ENCODE peak calls at places on chromosomes 11 and 22, in eight cellular contexts. C, D, Y, H, F, U, M and X are unnamed samples.

GRCh38 chr22:37641251-37641949 is 1.9 kb downstream of the SH3BP1 start:
- DNase-seq in M (no peak), F (no peak), D (no peak), C (no peak), U (no peak), H (no peak), Y (no peak), X (no peak)

GRCh38 chr11:125074511-125075241 is 11.6 kb downstream of the SLC37A2 start:
- DNase-seq in C (no peak), F (no peak), M (no peak), Y (no peak), U (no peak), D (no peak), H (no peak), X (no peak)

GRCh38 chr11:6298605-6299004 is 21.7 kb downstream of the CAVIN3 start:
- DNase-seq in U (peak), H (no peak), Y (no peak), F (no peak), C (peak), D (peak), M (no peak), X (no peak)

GRCh38 chr11:33684003-33684715 is 16.5 kb downstream of the C11orf91 start:
- DNase-seq in C (no peak), Y (no peak), F (no peak), M (no peak), U (no peak), H (no peak), D (no peak), X (no peak)

GRCh38 chr11:65417702-65418430 is 4.7 kb upstream of the NEAT1 start:
- DNase-seq in F (peak), M (no peak), C (peak), Y (no peak), U (peak), H (peak), D (peak), X (peak)

GRCh38 chr22:42655693-42656092 is 6.5 kb upstream of the CYB5R3 start:
- DNase-seq in H (no peak), C (no peak), M (no peak), U (no peak), Y (peak), D (no peak), F (no peak), X (no peak)

GRCh38 chr11:16372355-16372754 is 16.0 kb upstream of the SOX6 start:
- DNase-seq in U (no peak), C (no peak), M (no peak), F (no peak), Y (no peak), H (no peak), D (no peak), X (no peak)

GRCh38 chr11:119791701-119792151 is 62.7 kb upstream of the NECTIN1 start:
- DNase-seq in F (no peak), Y (no peak), M (no peak), D (peak), H (no peak), U (peak), C (no peak), X (no peak)

GRCh38 chr11:125335101-125335500 is 161.0 kb downstream of the FEZ1 start:
- DNase-seq in D (peak), C (no peak), H (no peak), F (no peak), U (no peak), Y (no peak), M (no peak), X (no peak)

GRCh38 chr11:71542856-71543743 is 5.1 kb upstream of the KRTAP5-9 start:
- DNase-seq in F (no peak), H (no peak), D (no peak), Y (no peak), U (no peak), M (no peak), C (no peak), X (no peak)

GRCh38 chr11:15006139-15006759 is 34.1 kb upstream of the CALCA start:
- DNase-seq in C (no peak), U (peak), M (no peak), F (no peak), D (no peak), Y (peak), H (no peak), X (peak)

GRCh38 chr11:128713595-128713994 is 19.7 kb downstream of the FLI1 start:
- DNase-seq in F (no peak), H (no peak), C (no peak), Y (no peak), M (no peak), U (peak), D (no peak), X (no peak)

GRCh38 chr11:130278745-130279144 is 36.0 kb downstream of the ZBTB44 start:
- DNase-seq in F (no peak), C (no peak), M (no peak), Y (no peak), H (no peak), U (no peak), D (no peak), X (no peak)

GRCh38 chr11:69994810-69995209 is 83.3 kb upstream of the ANO1 start:
- DNase-seq in H (no peak), Y (no peak), C (no peak), F (no peak), D (no peak), M (no peak), U (no peak), X (no peak)

GRCh38 chr11:27571151-27571840 is 64.7 kb upstream of the LIN7C start:
- DNase-seq in F (no peak), C (no peak), Y (no peak), H (no peak), U (peak), D (no peak), M (no peak), X (no peak)

GRCh38 chr11:133961890-133962289 is 5.1 kb upstream of the IGSF9B start:
- DNase-seq in Y (no peak), F (no peak), M (no peak), D (no peak), C (no peak), H (no peak), U (no peak), X (no peak)

GRCh38 chr11:70511345-70511744 is 113.0 kb downstream of the CTTN start:
- DNase-seq in F (no peak), D (no peak), U (no peak), C (no peak), M (no peak), H (no peak), Y (no peak), X (no peak)

GRCh38 chr11:64060861-64061444 is 25.2 kb downstream of the FLRT1 start:
- DNase-seq in D (peak), H (peak), F (no peak), Y (no peak), U (peak), M (no peak), C (peak), X (peak)

GRCh38 chr11:29534831-29535230 is 482.0 kb downstream of the KCNA4 start:
- DNase-seq in M (no peak), D (no peak), H (no peak), Y (no peak), C (no peak), F (no peak), U (no peak), X (no peak)

GRCh38 chr11:66852466-66853241 is 4.2 kb upstream of the LRFN4 start:
- DNase-seq in C (no peak), F (no peak), Y (no peak), H (no peak), D (peak), U (no peak), M (no peak), X (no peak)

GRCh38 chr22:22881116-22882032 is 6.2 kb upstream of the IGLL5 start:
- DNase-seq in M (no peak), Y (no peak), U (no peak), F (no peak), H (no peak), D (no peak), C (no peak), X (no peak)

GRCh38 chr11:36009469-36009868 is 65.6 kb downstream of the LDLRAD3 start:
- DNase-seq in H (no peak), Y (no peak), D (no peak), M (no peak), C (no peak), F (no peak), U (peak), X (no peak)

GRCh38 chr11:73961321-73961720 is 10.5 kb downstream of the DNAJB13 start:
- DNase-seq in M (no peak), C (no peak), H (no peak), F (peak), D (no peak), U (peak), Y (no peak), X (no peak)

GRCh38 chr11:94635072-94635471 is 67.9 kb downstream of the PIWIL4 start:
- DNase-seq in C (no peak), U (no peak), D (no peak), H (no peak), Y (no peak), M (no peak), F (no peak), X (no peak)

GRCh38 chr22:26079009-26079408 is 90.3 kb upstream of the SEZ6L start:
- DNase-seq in Y (no peak), H (no peak), F (no peak), C (no peak), M (no peak), D (no peak), U (no peak), X (no peak)

GRCh38 chr11:75523811-75524401 is 1.8 kb downstream of the GDPD5 start:
- DNase-seq in H (no peak), Y (no peak), M (no peak), D (no peak), F (no peak), U (no peak), C (no peak), X (no peak)

GRCh38 chr11:6825333-6825744 is 20.1 kb upstream of the OR10A5 start:
- DNase-seq in D (no peak), Y (no peak), U (no peak), C (no peak), M (no peak), F (no peak), H (no peak), X (no peak)

GRCh38 chr11:65108469-65109123 is 3.1 kb upstream of the TM7SF2 start:
- DNase-seq in Y (peak), H (no peak), M (no peak), F (no peak), U (no peak), D (no peak), C (no peak), X (no peak)

GRCh38 chr22:44211946-44212930 is 31.5 kb downstream of the PARVG start:
- DNase-seq in C (peak), D (no peak), U (peak), M (no peak), F (no peak), Y (no peak), H (no peak), X (no peak)

GRCh38 chr11:27740362-27741024 is 40.2 kb upstream of the BDNF start:
- DNase-seq in C (no peak), F (no peak), U (peak), H (no peak), M (no peak), D (no peak), Y (no peak), X (no peak)

GRCh38 chr11:116422976-116423375 is 349.8 kb downstream of the BUD13 start:
- DNase-seq in Y (no peak), U (no peak), M (no peak), F (no peak), H (no peak), C (no peak), D (no peak), X (no peak)

GRCh38 chr22:20957118-20957690 is 9.9 kb upstream of the AIFM3 start:
- DNase-seq in C (no peak), Y (no peak), M (no peak), D (peak), U (no peak), F (no peak), H (no peak), X (no peak)

GRCh38 chr11:78216571-78217287 is 28.0 kb downstream of the USP35 start:
- DNase-seq in U (peak), Y (no peak), D (no peak), M (no peak), F (no peak), C (no peak), H (no peak), X (no peak)

GRCh38 chr11:129184581-129184980 is 7.5 kb downstream of the ARHGAP32 start:
- DNase-seq in Y (no peak), D (no peak), H (no peak), U (no peak), M (no peak), C (no peak), F (no peak), X (no peak)

GRCh38 chr11:36719708-36720107 is 121.7 kb upstream of the RAG2 start:
- DNase-seq in U (no peak), F (no peak), M (no peak), Y (no peak), C (no peak), H (no peak), D (no peak), X (no peak)

GRCh38 chr11:68137833-68138232 is 16.6 kb upstream of the CHKA start:
- DNase-seq in U (no peak), C (no peak), Y (peak), D (no peak), M (no peak), H (no peak), F (peak), X (no peak)

GRCh38 chr11:76793391-76793811 is 10.2 kb downstream of the TSKU start:
- DNase-seq in H (no peak), D (no peak), U (no peak), F (no peak), Y (no peak), M (no peak), C (no peak), X (no peak)